ENCODE peak calls at places on chromosomes 13 and 19, in six cellular contexts. One of them, this sample, is unnamed.

GRCh38 chr19:33953023-33953422 is 156.4 kb downstream of the KCTD15 start:
- DNase-seq in GM10248: no peak
- DNase-seq in ascending aorta: peak; percentile 16
- DNase-seq in heart left ventricle: no peak
- DNase-seq in NB4: peak; percentile 36
- DNase-seq in posterior vena cava: no peak
- DNase-seq in this sample: no peak

GRCh38 chr13:59024434-59024833 is 1139.3 kb downstream of the DIAPH3 start:
- DNase-seq in GM10248: no peak
- DNase-seq in ascending aorta: no peak
- DNase-seq in heart left ventricle: no peak
- DNase-seq in NB4: no peak
- DNase-seq in posterior vena cava: no peak
- DNase-seq in this sample: no peak

GRCh38 chr13:110468986-110469495 is 92.5 kb downstream of the RAB20 start:
- DNase-seq in GM10248: no peak
- DNase-seq in ascending aorta: no peak
- DNase-seq in heart left ventricle: no peak
- DNase-seq in NB4: no peak
- DNase-seq in posterior vena cava: no peak
- DNase-seq in this sample: no peak

GRCh38 chr19:44512326-44513298 is 12.3 kb upstream of the ZNF180 start:
- DNase-seq in GM10248: no peak
- DNase-seq in ascending aorta: no peak
- DNase-seq in heart left ventricle: no peak
- DNase-seq in NB4: peak; percentile 53
- DNase-seq in posterior vena cava: no peak
- DNase-seq in this sample: no peak

GRCh38 chr19:16349551-16350171 is 25.0 kb downstream of the KLF2 start:
- DNase-seq in GM10248: no peak
- DNase-seq in ascending aorta: no peak
- DNase-seq in heart left ventricle: no peak
- DNase-seq in NB4: no peak
- DNase-seq in posterior vena cava: no peak
- DNase-seq in this sample: no peak

GRCh38 chr19:17424743-17425365 is 5.0 kb downstream of the MVB12A start:
- DNase-seq in GM10248: peak; percentile 66
- DNase-seq in ascending aorta: no peak
- DNase-seq in heart left ventricle: no peak
- DNase-seq in NB4: peak; percentile 59
- DNase-seq in posterior vena cava: no peak
- DNase-seq in this sample: peak; percentile 76

GRCh38 chr13:80132741-80133601 is 208.0 kb downstream of the SPRY2 start:
- DNase-seq in GM10248: no peak
- DNase-seq in ascending aorta: peak; percentile 86
- DNase-seq in heart left ventricle: peak; percentile 75
- DNase-seq in NB4: peak; percentile 15
- DNase-seq in posterior vena cava: no peak
- DNase-seq in this sample: no peak

GRCh38 chr19:42279148-42279901 is 10.3 kb downstream of the CIC start:
- DNase-seq in GM10248: no peak
- DNase-seq in ascending aorta: no peak
- DNase-seq in heart left ventricle: no peak
- DNase-seq in NB4: no peak
- DNase-seq in posterior vena cava: no peak
- DNase-seq in this sample: no peak

GRCh38 chr13:40927929-40928328 is 91.2 kb downstream of the ELF1 start:
- DNase-seq in GM10248: no peak
- DNase-seq in ascending aorta: no peak
- DNase-seq in heart left ventricle: no peak
- DNase-seq in NB4: no peak
- DNase-seq in posterior vena cava: no peak
- DNase-seq in this sample: no peak

GRCh38 chr19:18999896-19000620 is 33.3 kb downstream of the SUGP2 start:
- DNase-seq in GM10248: no peak
- DNase-seq in ascending aorta: no peak
- DNase-seq in heart left ventricle: no peak
- DNase-seq in NB4: peak; percentile 52
- DNase-seq in posterior vena cava: no peak
- DNase-seq in this sample: no peak

GRCh38 chr13:60258349-60258748 is 94.6 kb upstream of the DIAPH3 start:
- DNase-seq in GM10248: no peak
- DNase-seq in ascending aorta: no peak
- DNase-seq in heart left ventricle: no peak
- DNase-seq in NB4: no peak
- DNase-seq in posterior vena cava: no peak
- DNase-seq in this sample: no peak

GRCh38 chr13:110593430-110594130 is 21.8 kb upstream of the NAXD start:
- DNase-seq in GM10248: peak; percentile 80
- DNase-seq in ascending aorta: no peak
- DNase-seq in heart left ventricle: no peak
- DNase-seq in NB4: peak; percentile 78
- DNase-seq in posterior vena cava: no peak
- DNase-seq in this sample: no peak

GRCh38 chr13:42977219-42977659 is 14.8 kb downstream of the EPSTI1 start:
- DNase-seq in GM10248: peak; percentile 37
- DNase-seq in ascending aorta: no peak
- DNase-seq in heart left ventricle: no peak
- DNase-seq in NB4: no peak
- DNase-seq in posterior vena cava: no peak
- DNase-seq in this sample: no peak

GRCh38 chr13:33937373-33938087 is 119.6 kb downstream of the RFC3 start:
- DNase-seq in GM10248: no peak
- DNase-seq in ascending aorta: no peak
- DNase-seq in heart left ventricle: no peak
- DNase-seq in NB4: no peak
- DNase-seq in posterior vena cava: no peak
- DNase-seq in this sample: no peak

GRCh38 chr19:45601524-45602522 is at the start of gene GPR4:
- DNase-seq in GM10248: no peak
- DNase-seq in ascending aorta: no peak
- DNase-seq in heart left ventricle: peak; percentile 50
- DNase-seq in NB4: no peak
- DNase-seq in posterior vena cava: no peak
- DNase-seq in this sample: no peak

GRCh38 chr13:48268019-48268418 is 35.0 kb downstream of the ITM2B start:
- DNase-seq in GM10248: no peak
- DNase-seq in ascending aorta: no peak
- DNase-seq in heart left ventricle: no peak
- DNase-seq in NB4: no peak
- DNase-seq in posterior vena cava: no peak
- DNase-seq in this sample: no peak

GRCh38 chr13:33454844-33455256 is 169.3 kb upstream of the STARD13 start:
- DNase-seq in GM10248: no peak
- DNase-seq in ascending aorta: no peak
- DNase-seq in heart left ventricle: no peak
- DNase-seq in NB4: no peak
- DNase-seq in posterior vena cava: no peak
- DNase-seq in this sample: no peak

GRCh38 chr13:31996611-31997010 is 35.0 kb upstream of the FRY start:
- DNase-seq in GM10248: no peak
- DNase-seq in ascending aorta: no peak
- DNase-seq in heart left ventricle: no peak
- DNase-seq in NB4: no peak
- DNase-seq in posterior vena cava: no peak
- DNase-seq in this sample: no peak

GRCh38 chr13:44311011-44311481 is 62.6 kb upstream of the SERP2 start:
- DNase-seq in GM10248: no peak
- DNase-seq in ascending aorta: peak; percentile 58
- DNase-seq in heart left ventricle: peak; percentile 30
- DNase-seq in NB4: no peak
- DNase-seq in posterior vena cava: no peak
- DNase-seq in this sample: no peak

GRCh38 chr13:19685445-19685844 is 52.0 kb downstream of the MPHOSPH8 start:
- DNase-seq in GM10248: no peak
- DNase-seq in ascending aorta: no peak
- DNase-seq in heart left ventricle: no peak
- DNase-seq in NB4: no peak
- DNase-seq in posterior vena cava: no peak
- DNase-seq in this sample: no peak

GRCh38 chr13:101098873-101099272 is 317.4 kb downstream of the NALCN start:
- DNase-seq in GM10248: no peak
- DNase-seq in ascending aorta: no peak
- DNase-seq in heart left ventricle: no peak
- DNase-seq in NB4: no peak
- DNase-seq in posterior vena cava: no peak
- DNase-seq in this sample: no peak

GRCh38 chr13:19606152-19606551 is 27.3 kb upstream of the MPHOSPH8 start:
- DNase-seq in GM10248: no peak
- DNase-seq in ascending aorta: no peak
- DNase-seq in heart left ventricle: no peak
- DNase-seq in NB4: no peak
- DNase-seq in posterior vena cava: no peak
- DNase-seq in this sample: no peak

GRCh38 chr19:48455908-48456562 is 661 bp downstream of the KCNJ14 start:
- DNase-seq in GM10248: no peak
- DNase-seq in ascending aorta: no peak
- DNase-seq in heart left ventricle: peak; percentile 21
- DNase-seq in NB4: peak; percentile 38
- DNase-seq in posterior vena cava: no peak
- DNase-seq in this sample: no peak

GRCh38 chr19:996051-996838 is 4.0 kb upstream of the GRIN3B start:
- DNase-seq in GM10248: peak; percentile 72
- DNase-seq in ascending aorta: no peak
- DNase-seq in heart left ventricle: no peak
- DNase-seq in NB4: peak; percentile 52
- DNase-seq in posterior vena cava: no peak
- DNase-seq in this sample: peak; percentile 86

GRCh38 chr19:51000426-51000825 is 978 bp downstream of the KLK8 start:
- DNase-seq in GM10248: no peak
- DNase-seq in ascending aorta: no peak
- DNase-seq in heart left ventricle: no peak
- DNase-seq in NB4: no peak
- DNase-seq in posterior vena cava: no peak
- DNase-seq in this sample: no peak

GRCh38 chr13:21047591-21048282 is 13.6 kb downstream of the LATS2 start:
- DNase-seq in GM10248: no peak
- DNase-seq in ascending aorta: no peak
- DNase-seq in heart left ventricle: no peak
- DNase-seq in NB4: peak; percentile 54
- DNase-seq in posterior vena cava: no peak
- DNase-seq in this sample: no peak

GRCh38 chr13:79481685-79482052 is 714 bp downstream of the NDFIP2 start:
- DNase-seq in GM10248: peak; percentile 19
- DNase-seq in ascending aorta: no peak
- DNase-seq in heart left ventricle: no peak
- DNase-seq in NB4: peak; percentile 49
- DNase-seq in posterior vena cava: no peak
- DNase-seq in this sample: no peak

GRCh38 chr13:41384749-41385503 is 72.4 kb upstream of the RGCC start:
- DNase-seq in GM10248: no peak
- DNase-seq in ascending aorta: no peak
- DNase-seq in heart left ventricle: no peak
- DNase-seq in NB4: peak; percentile 21
- DNase-seq in posterior vena cava: no peak
- DNase-seq in this sample: no peak

GRCh38 chr13:20114066-20114465 is 46.8 kb downstream of the GJA3 start:
- DNase-seq in GM10248: no peak
- DNase-seq in ascending aorta: no peak
- DNase-seq in heart left ventricle: no peak
- DNase-seq in NB4: no peak
- DNase-seq in posterior vena cava: no peak
- DNase-seq in this sample: no peak

GRCh38 chr13:112580211-112580610 is 7.7 kb downstream of the TUBGCP3 start:
- DNase-seq in GM10248: no peak
- DNase-seq in ascending aorta: no peak
- DNase-seq in heart left ventricle: no peak
- DNase-seq in NB4: no peak
- DNase-seq in posterior vena cava: no peak
- DNase-seq in this sample: no peak